ENCODE peak calls at places on chromosomes 2 and 18, in six cellular contexts. H is cardiac fibroblast, G is fibroblast of lung, L is GM06990, N is lower lobe of right lung, R is tibial nerve. O is an unnamed sample.
A peak's percentile ranks its signal among the peaks of the same experiment; 100 is the strongest.

GRCh38 chr2:70995227-70995729 is 605 bp upstream of the TEX261 start:
- DNase-seq in H (peak; percentile 23), G (peak; percentile 31), L (peak; percentile 48), N (no peak), R (no peak), O (no peak)

GRCh38 chr2:98515571-98515927 is 70.9 kb downstream of the INPP4A start:
- DNase-seq in H (no peak), G (no peak), L (no peak), N (no peak), R (no peak), O (no peak)

GRCh38 chr2:138155304-138155703 is 191.0 kb downstream of the HNMT start:
- DNase-seq in H (no peak), G (no peak), L (no peak), N (no peak), R (no peak), O (no peak)

GRCh38 chr2:218329826-218330651 is 26.6 kb upstream of the CATIP start:
- DNase-seq in H (no peak), G (no peak), L (peak; percentile 79), N (peak; percentile 65), R (no peak), O (no peak)

GRCh38 chr2:59032469-59032868 is 791.3 kb upstream of the FANCL start:
- DNase-seq in H (no peak), G (no peak), L (no peak), N (no peak), R (no peak), O (no peak)

GRCh38 chr2:228600265-228600664 is 418.8 kb upstream of the SPHKAP start:
- DNase-seq in H (peak; percentile 29), G (peak; percentile 86), L (no peak), N (no peak), R (no peak), O (peak; percentile 78)

GRCh38 chr2:219959471-219959870 is 332.0 kb downstream of the SLC4A3 start:
- DNase-seq in H (no peak), G (peak; percentile 66), L (no peak), N (no peak), R (no peak), O (no peak)

GRCh38 chr2:46506131-46506706 is 26.9 kb downstream of the TMEM247 start:
- DNase-seq in H (no peak), G (no peak), L (no peak), N (no peak), R (no peak), O (no peak)

GRCh38 chr2:148978026-148978685 is 60.3 kb upstream of the LYPD6B start:
- DNase-seq in H (no peak), G (no peak), L (no peak), N (no peak), R (no peak), O (no peak)

GRCh38 chr2:43605851-43606250 is 10.0 kb upstream of the THADA start:
- DNase-seq in H (no peak), G (peak; percentile 6), L (no peak), N (no peak), R (no peak), O (no peak)

GRCh38 chr2:164954954-164955701 is at the start of gene SLC38A11:
- DNase-seq in H (peak; percentile 5), G (peak; percentile 33), L (no peak), N (no peak), R (peak; percentile 9), O (no peak)

GRCh38 chr2:12500899-12501298 is 215.8 kb upstream of the TRIB2 start:
- DNase-seq in H (no peak), G (no peak), L (no peak), N (no peak), R (no peak), O (no peak)

GRCh38 chr2:160562730-160563129 is 69.1 kb upstream of the RBMS1 start:
- DNase-seq in H (no peak), G (no peak), L (no peak), N (no peak), R (no peak), O (no peak)

GRCh38 chr2:241309684-241310117 is 5.8 kb downstream of the HDLBP start:
- DNase-seq in H (no peak), G (peak; percentile 78), L (peak; percentile 54), N (no peak), R (no peak), O (no peak)

GRCh38 chr2:11133936-11134320 is 21.3 kb upstream of the SLC66A3 start:
- DNase-seq in H (no peak), G (no peak), L (no peak), N (no peak), R (no peak), O (no peak)

GRCh38 chr2:80971-81736 is 34.8 kb upstream of the FAM110C start:
- DNase-seq in H (no peak), G (no peak), L (no peak), N (no peak), R (no peak), O (no peak)

GRCh38 chr2:152950125-152950524 is 231.7 kb downstream of the ARL6IP6 start:
- DNase-seq in H (no peak), G (peak; percentile 33), L (no peak), N (no peak), R (no peak), O (no peak)

GRCh38 chr18:6714027-6714426 is 15.5 kb upstream of the ARHGAP28 start:
- DNase-seq in H (no peak), G (no peak), L (no peak), N (no peak), R (no peak), O (no peak)

GRCh38 chr18:11522992-11523391 is 86.4 kb upstream of the SLC35G4 start:
- DNase-seq in H (no peak), G (peak; percentile 41), L (no peak), N (no peak), R (no peak), O (no peak)

GRCh38 chr2:34736482-34736881 is 1137.4 kb upstream of the FAM98A start:
- DNase-seq in H (no peak), G (no peak), L (no peak), N (no peak), R (no peak), O (no peak)

GRCh38 chr2:121333834-121334558 is 49.0 kb upstream of the TFCP2L1 start:
- DNase-seq in H (no peak), G (no peak), L (no peak), N (no peak), R (no peak), O (no peak)

GRCh38 chr18:36511791-36512352 is 214.4 kb downstream of the FHOD3 start:
- DNase-seq in H (peak; percentile 62), G (no peak), L (no peak), N (no peak), R (no peak), O (peak; percentile 76)

GRCh38 chr2:42927334-42928160 is 135.2 kb upstream of the HAAO start:
- DNase-seq in H (no peak), G (no peak), L (no peak), N (no peak), R (no peak), O (no peak)

GRCh38 chr2:44166096-44166495 is 2.6 kb upstream of the PPM1B start:
- DNase-seq in H (no peak), G (no peak), L (peak; percentile 17), N (no peak), R (no peak), O (no peak)

GRCh38 chr2:172909454-172909853 is 166.2 kb upstream of the MAP3K20 start:
- DNase-seq in H (no peak), G (no peak), L (peak; percentile 18), N (no peak), R (no peak), O (no peak)

GRCh38 chr2:150639917-150640538 is 152.6 kb upstream of the RND3 start:
- DNase-seq in H (peak; percentile 75), G (peak; percentile 67), L (no peak), N (no peak), R (peak; percentile 17), O (no peak)

DNA sequence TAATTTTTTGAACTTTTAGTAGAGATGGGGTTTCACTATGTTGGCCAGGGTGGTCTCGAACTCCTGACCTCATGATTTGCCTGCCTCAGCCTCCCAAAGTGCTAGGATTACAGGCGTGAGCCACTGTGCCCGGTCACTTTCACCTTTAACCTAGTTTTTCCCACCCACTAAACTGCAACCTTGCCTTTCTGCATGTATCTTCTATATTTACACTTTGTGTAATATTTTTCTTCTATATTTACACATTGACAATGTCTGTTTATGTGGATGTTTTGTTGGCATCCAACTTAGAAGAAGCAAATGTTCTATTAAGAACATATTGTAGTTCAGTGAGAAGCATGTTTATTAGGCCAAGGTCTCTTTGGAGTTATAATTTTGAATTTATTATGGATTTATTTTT is 26.7 kb downstream of the SNRPD1 start:
- DNase-seq in H (no peak), G (no peak), L (no peak), N (no peak), R (no peak), O (no peak)
- H3K4me3 ChIP-seq in H (no peak overlapping the region), G (no peak overlapping the region), L (no peak overlapping the region), N (no peak overlapping the region), R (no peak overlapping the region), O (no peak overlapping the region)

GRCh38 chr18:22559414-22560282 is 141.9 kb upstream of the CTAGE1 start:
- DNase-seq in H (peak; percentile 79), G (peak; percentile 79), L (no peak), N (peak; percentile 73), R (peak; percentile 35), O (no peak)
- TF ChIP-seq CTCF in H (peak; percentile 51), G (peak; percentile 27), L (no peak), N (peak; percentile 34), R (peak; percentile 28), O (peak; percentile 41)

DNA sequence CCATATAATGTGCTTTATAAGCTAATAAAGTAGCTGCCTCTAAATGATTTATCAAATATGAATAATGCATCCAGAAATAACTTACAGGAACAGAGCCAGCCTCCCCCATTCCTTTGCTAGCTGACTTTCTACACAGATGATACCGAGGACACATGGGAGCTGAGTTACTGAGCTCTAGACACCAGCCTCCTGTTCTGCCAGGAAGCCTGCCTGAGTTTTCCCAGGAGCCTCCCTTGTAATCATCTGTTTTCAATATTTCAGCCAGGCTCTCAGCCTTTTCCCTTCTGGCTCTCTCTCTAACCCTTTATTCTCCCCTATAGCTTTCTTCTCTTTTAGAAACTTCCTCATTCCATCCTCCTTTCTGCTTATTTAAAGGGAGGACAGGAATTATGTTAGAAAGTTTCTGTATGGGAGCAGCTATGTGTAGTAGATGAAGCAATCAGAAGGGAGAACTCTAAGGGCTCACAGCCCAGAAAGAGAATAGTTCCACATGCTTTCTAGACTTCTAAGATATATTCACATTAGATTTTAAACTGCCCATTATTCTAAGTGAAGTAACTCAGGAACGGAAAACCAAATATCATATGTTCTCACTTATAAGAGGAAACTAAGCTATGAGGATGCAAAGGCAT is 911.7 kb downstream of the TDRD15 start:
- DNase-seq in H (peak; percentile 3), G (no peak), L (no peak), N (no peak), R (no peak), O (no peak)
- H3K4me3 ChIP-seq in H (no peak overlapping the region), G (no peak overlapping the region), L (no peak overlapping the region), N (no peak overlapping the region), R (no peak overlapping the region), O (no peak overlapping the region)

DNA sequence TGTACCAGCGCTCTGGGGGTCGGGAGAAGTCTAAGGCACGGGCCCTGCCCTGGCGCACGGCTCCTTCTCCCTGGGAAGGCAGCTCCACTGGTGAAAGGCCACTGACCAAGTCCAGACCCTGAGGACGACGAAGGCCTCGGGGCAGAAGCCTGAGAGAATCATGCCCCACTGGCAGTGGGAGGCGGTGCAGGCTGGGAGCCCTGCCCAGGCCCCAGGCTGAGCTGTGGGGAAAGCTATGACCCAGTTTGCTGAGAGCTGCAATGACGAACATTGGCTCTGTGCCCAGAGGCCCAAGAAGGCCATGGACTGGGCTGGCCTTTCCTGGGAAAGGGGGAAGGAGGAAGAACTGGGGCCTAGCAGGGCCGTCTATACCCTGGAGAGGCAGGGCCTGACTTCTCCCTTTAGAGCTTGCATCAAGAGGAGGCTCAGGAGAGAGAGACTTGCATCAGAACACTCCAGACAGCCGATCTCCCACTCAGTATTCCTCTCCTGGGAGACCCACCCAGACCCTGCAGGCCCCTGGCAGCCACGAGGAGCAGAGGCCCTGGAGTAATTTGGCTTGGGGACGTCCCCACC is 32.9 kb downstream of the HS1BP3 start:
- DNase-seq in H (peak; percentile 100), G (peak; percentile 97), L (no peak), N (peak; percentile 97), R (peak; percentile 98), O (peak; percentile 97)
- TF ChIP-seq CTCF in H (peak; percentile 68), G (peak; percentile 38), L (no peak), N (peak; percentile 72), R (peak; percentile 88), O (peak; percentile 67)

O was measured in AG09309.